ENCODE peak calls at places on chromosomes 5 and 9, in eight cellular contexts. X is body of pancreas; J is tibial nerve; N is aorta; H is lower lobe of right lung; K is heart left ventricle; P is psoas muscle; A is CD8-positive, alpha-beta T cell. L is an unnamed sample.

GRCh38 chr5:95822408-95823240 is at the start of gene GLRX:
- DNase-seq in H (peak), N (peak), K (peak), J (peak), P (peak), X (peak), A (no peak), L (peak)

GRCh38 chr5:62969409-62970120 is 390.9 kb downstream of the LRRC70 start:
- DNase-seq in H (no peak), K (no peak), X (no peak), J (no peak), N (no peak), P (no peak), A (no peak), L (no peak)

GRCh38 chr5:9652295-9652694 is 22.1 kb upstream of the TAS2R1 start:
- DNase-seq in H (no peak), N (no peak), J (no peak), P (no peak), X (no peak), K (no peak), A (no peak), L (no peak)

GRCh38 chr9:134811079-134811672 is 69.4 kb upstream of the FCN2 start:
- DNase-seq in N (no peak), X (no peak), K (no peak), P (no peak), J (no peak), A (no peak), H (no peak), L (no peak)

GRCh38 chr9:80146466-80146865 is 574.7 kb downstream of the TLE4 start:
- DNase-seq in X (no peak), J (no peak), N (no peak), K (no peak), H (no peak), A (no peak), P (no peak), L (no peak)

GRCh38 chr9:75593920-75594319 is 296.6 kb upstream of the PCSK5 start:
- DNase-seq in A (no peak), J (no peak), X (no peak), K (no peak), P (no peak), H (no peak), N (no peak), L (no peak)

GRCh38 chr9:86275962-86276361 is 6.4 kb downstream of the ISCA1 start:
- DNase-seq in K (no peak), N (no peak), X (no peak), H (no peak), P (no peak), J (no peak), A (no peak), L (no peak)

GRCh38 chr9:124349267-124349666 is 66.0 kb downstream of the PSMB7 start:
- DNase-seq in K (no peak), A (no peak), X (no peak), J (no peak), H (peak), P (no peak), N (peak), L (no peak)

GRCh38 chr9:114894206-114894605 is 36.2 kb downstream of the TNFSF8 start:
- DNase-seq in H (no peak), J (no peak), N (no peak), X (no peak), P (no peak), K (no peak), A (no peak), L (no peak)

GRCh38 chr9:16442622-16443021 is 427.8 kb downstream of the BNC2 start:
- DNase-seq in K (no peak), P (peak), A (no peak), J (no peak), X (no peak), N (no peak), H (no peak), L (no peak)

GRCh38 chr5:95446009-95446408 is 54.8 kb downstream of the FAM81B start:
- DNase-seq in K (no peak), A (no peak), H (no peak), P (no peak), X (no peak), J (no peak), N (no peak), L (no peak)

GRCh38 chr5:167850901-167851300 is 440.5 kb upstream of the WWC1 start:
- DNase-seq in X (no peak), P (no peak), H (no peak), K (no peak), N (no peak), J (no peak), A (no peak), L (no peak)

GRCh38 chr9:89791754-89792153 is 186.9 kb downstream of the GADD45G start:
- DNase-seq in X (no peak), N (no peak), K (no peak), P (no peak), A (no peak), J (no peak), H (peak), L (peak)

GRCh38 chr9:96136992-96137665 is 164.8 kb downstream of the HSD17B3 start:
- DNase-seq in J (peak), P (no peak), X (peak), H (peak), N (peak), K (no peak), A (no peak), L (no peak)

GRCh38 chr5:122774861-122775712 is at the start of gene SNX2:
- DNase-seq in A (peak), P (peak), N (peak), K (peak), X (peak), J (peak), H (peak), L (peak)

GRCh38 chr9:7147136-7148090 is 389.6 kb downstream of the KDM4C start:
- DNase-seq in N (peak), X (no peak), A (no peak), J (no peak), K (peak), H (no peak), P (peak), L (no peak)

GRCh38 chr5:64199425-64199824 is 33.8 kb downstream of the RNF180 start:
- DNase-seq in P (no peak), X (no peak), J (no peak), A (no peak), N (no peak), K (no peak), H (no peak), L (no peak)

GRCh38 chr5:27191786-27192505 is 153.6 kb upstream of the CDH9 start:
- DNase-seq in H (no peak), X (no peak), N (no peak), A (no peak), P (no peak), K (no peak), J (no peak), L (no peak)

GRCh38 chr5:96997265-96997859 is 61.5 kb downstream of the LNPEP start:
- DNase-seq in X (peak), J (no peak), H (no peak), N (no peak), P (no peak), K (no peak), A (no peak), L (no peak)

GRCh38 chr5:116358911-116359418 is 215.7 kb downstream of the SEMA6A start:
- DNase-seq in N (no peak), K (no peak), X (no peak), A (no peak), J (no peak), H (no peak), P (no peak), L (no peak)
- H3K27ac ChIP-seq in N (no peak), K (no peak), X (no peak), A (no peak), J (no peak), H (no peak), P (no peak), L (no peak)

DNA sequence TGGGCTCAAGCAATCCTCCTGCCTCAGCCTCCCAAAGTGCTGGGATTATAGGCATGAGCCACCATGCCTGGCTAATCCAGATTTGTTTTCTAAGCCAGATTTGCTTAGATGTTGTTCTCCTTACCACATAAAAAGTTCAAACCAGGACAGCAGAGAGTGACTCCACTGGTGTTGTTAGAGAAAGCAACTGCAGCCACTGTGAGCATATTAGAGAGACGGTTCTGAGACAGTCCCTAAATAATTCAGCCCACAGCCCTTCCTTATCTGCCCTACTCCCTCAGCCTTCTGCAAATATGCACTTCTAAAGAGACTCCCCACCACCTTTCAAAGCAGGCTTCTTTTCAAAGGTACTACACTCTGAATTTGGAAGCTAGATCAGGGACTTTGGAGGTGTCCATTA is 96.1 kb downstream of the DRD1 start:
- DNase-seq in A (no peak), H (no peak), J (no peak), N (no peak), K (no peak), P (no peak), X (no peak), L (no peak)
- H3K4me3 ChIP-seq in A (no peak), H (no peak), J (no peak), N (no peak), K (no peak), P (no peak), X (no peak), L (no peak)

DNA sequence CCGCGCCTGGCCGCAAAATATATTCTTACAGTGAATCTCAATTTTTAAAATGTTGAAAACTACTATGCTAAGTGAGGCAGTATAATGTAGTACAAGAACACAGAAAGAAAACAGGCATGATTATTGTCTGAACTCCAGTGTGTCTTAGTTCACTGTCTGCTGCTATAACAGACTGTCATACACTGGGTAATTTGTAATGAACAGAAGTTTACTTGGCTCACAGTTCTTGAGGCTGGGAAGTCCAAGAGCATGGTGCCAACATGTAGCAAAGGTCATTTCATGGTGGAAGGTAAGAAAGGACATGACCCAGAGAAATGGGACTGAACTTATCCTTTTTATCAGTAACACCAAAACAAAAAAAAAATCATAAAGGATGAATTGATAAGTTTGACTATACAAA is 19.9 kb upstream of the TEX10 start:
- DNase-seq in K (no peak), H (no peak), X (no peak), P (no peak), A (no peak), J (no peak), N (no peak), L (no peak)
- H3K27ac ChIP-seq in K (no peak), H (no peak), X (no peak), P (no peak), A (no peak), J (no peak), N (no peak), L (no peak)

GRCh38 chr9:35801328-35802128 is 10.1 kb downstream of the NPR2 start:
- DNase-seq in X (no peak), J (no peak), P (no peak), K (no peak), A (no peak), N (no peak), H (no peak), L (no peak)
- H3K4me3 ChIP-seq in X (no peak), J (no peak), P (no peak), K (no peak), A (no peak), N (no peak), H (no peak), L (no peak)

GRCh38 chr5:132916086-132916485 is 42.6 kb downstream of the LEAP2 start:
- DNase-seq in A (no peak), H (no peak), K (no peak), J (no peak), N (no peak), P (no peak), X (no peak), L (no peak)
- H3K27ac ChIP-seq in A (no peak), H (no peak), K (no peak), J (no peak), N (no peak), P (no peak), X (no peak), L (no peak)

DNA sequence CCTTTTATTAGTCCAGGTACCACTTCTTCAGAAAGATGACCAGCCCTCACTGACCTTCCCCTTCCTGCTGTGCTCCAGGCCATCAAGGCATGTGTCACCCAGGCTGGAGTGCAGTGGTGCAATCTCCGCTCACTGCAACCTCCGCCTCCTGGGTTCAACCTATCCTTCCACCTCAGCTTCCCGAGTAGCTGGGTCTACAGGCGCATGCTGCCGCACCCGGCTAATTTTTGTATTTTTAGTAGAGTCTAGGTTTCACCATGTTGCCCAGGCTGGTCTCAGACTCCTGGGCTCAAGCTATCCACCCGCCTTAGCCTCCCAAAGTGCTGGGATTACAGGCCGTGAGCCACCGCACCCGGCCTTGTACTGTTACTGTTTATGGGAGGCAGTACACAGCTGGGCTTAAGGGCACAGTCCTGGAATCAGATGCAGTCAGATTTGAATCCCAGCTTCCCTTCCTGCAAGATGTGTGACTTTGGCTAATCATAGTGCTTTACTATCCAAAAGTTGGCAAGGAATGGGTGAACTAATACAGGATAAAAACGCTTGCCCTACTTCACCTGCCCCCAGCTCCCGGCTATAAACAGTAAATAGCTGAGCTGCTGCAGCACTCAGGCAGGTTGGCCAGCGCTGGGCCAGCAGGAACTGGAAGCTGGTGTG is 483 bp upstream of the EIF4EBP3 start:
- DNase-seq in K (no peak), H (no peak), X (no peak), J (no peak), P (no peak), A (no peak), N (no peak), L (no peak)
- H3K4me3 ChIP-seq in K (peak), H (peak), X (no peak), J (peak), P (peak), A (peak), N (no peak), L (peak)

GRCh38 chr5:60698316-60698715 is 1.6 kb downstream of the DEPDC1B start:
- DNase-seq in N (no peak), K (no peak), A (no peak), P (no peak), H (no peak), J (no peak), X (no peak), L (no peak)
- H3K27ac ChIP-seq in N (no peak), K (no peak), A (no peak), P (no peak), H (no peak), J (no peak), X (no peak), L (no peak)

GRCh38 chr5:51384281-51384840 is 1.1 kb downstream of the ISL1 start:
- DNase-seq in N (no peak), P (no peak), X (no peak), A (no peak), K (no peak), J (no peak), H (no peak), L (no peak)
- H3K4me3 ChIP-seq in N (no peak), P (peak), X (no peak), A (no peak), K (no peak), J (no peak), H (no peak), L (no peak)

DNA sequence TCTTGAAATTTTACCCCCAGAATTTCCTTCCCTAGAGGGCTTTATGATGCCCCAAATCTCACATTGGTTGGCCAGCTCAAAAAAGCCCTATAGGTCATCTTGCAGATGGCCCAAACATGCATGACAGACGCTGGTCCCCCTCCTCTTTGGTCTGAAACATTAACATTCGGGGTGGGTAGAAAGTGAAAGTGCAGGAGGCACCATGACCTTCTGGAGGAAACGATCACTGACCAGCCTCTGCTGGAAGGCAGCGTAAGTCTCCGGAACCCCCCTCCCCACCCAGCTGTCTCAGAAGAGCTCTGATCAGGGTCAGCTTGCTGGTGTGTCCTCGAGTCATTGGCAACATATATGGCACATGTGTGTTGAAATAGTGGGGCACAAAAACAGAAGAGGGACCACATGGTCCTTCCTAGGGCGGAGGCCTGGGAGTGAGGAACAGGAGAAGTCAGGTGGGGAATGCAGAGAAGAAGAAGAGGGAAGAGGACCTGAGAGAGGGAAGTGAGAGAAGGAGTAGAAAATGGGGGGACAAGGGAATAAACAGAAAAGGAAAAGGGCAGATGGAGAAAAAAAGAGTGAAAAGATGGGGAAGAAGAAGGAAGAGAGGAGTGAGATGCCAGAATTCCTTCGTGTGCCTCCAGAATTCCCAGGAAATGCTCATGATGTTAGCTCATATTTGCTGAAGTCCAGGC is 46.2 kb downstream of the IL31RA start:
- DNase-seq in A (no peak), P (no peak), X (no peak), K (no peak), J (no peak), N (no peak), H (no peak), L (no peak)
- H3K27ac ChIP-seq in A (no peak), P (no peak), X (no peak), K (no peak), J (no peak), N (no peak), H (no peak), L (no peak)

L was measured in upper lobe of right lung.